ENCODE peak calls at places on chromosome 5, in ten cellular contexts. X is heart left ventricle; Z is lung; N is AG04450; R is naive thymus-derived CD4-positive, alpha-beta T cell; H is pancreas; J is right atrium auricular region; F is heart right ventricle; A is CD8-positive, alpha-beta T cell; P is RWPE2. U is an unnamed sample.
A peak's percentile ranks its signal among the peaks of the same experiment; 100 is the strongest.

GRCh38 chr5:36298546-36298945 is 3.2 kb downstream of the RANBP3L start:
- DNase-seq in X (no peak), Z (no peak), N (no peak), R (no peak), H (no peak), J (no peak), F (no peak), A (no peak), P (no peak), U (no peak)

GRCh38 chr5:171226096-171226495 is 83.0 kb upstream of the TLX3 start:
- DNase-seq in X (no peak), Z (no peak), N (no peak), R (no peak), H (no peak), J (no peak), F (no peak), A (no peak), P (no peak), U (no peak)

GRCh38 chr5:43772601-43773031 is 169.6 kb downstream of the NNT start:
- DNase-seq in X (no peak), Z (no peak), N (no peak), R (no peak), H (no peak), J (no peak), F (no peak), A (no peak), P (no peak), U (no peak)

GRCh38 chr5:160542281-160542680 is 120.6 kb downstream of the PTTG1 start:
- DNase-seq in X (no peak), Z (no peak), N (no peak), R (no peak), H (no peak), J (no peak), F (no peak), A (no peak), P (no peak), U (no peak)

GRCh38 chr5:87746341-87746740 is 333.6 kb upstream of the CCNH start:
- DNase-seq in X (no peak), Z (no peak), N (no peak), R (no peak), H (no peak), J (no peak), F (no peak), A (no peak), P (no peak), U (no peak)

GRCh38 chr5:111069839-111070238 is 1.7 kb upstream of the TSLP start:
- DNase-seq in X (no peak), Z (no peak), N (peak; percentile 59), R (no peak), H (no peak), J (no peak), F (no peak), A (no peak), P (no peak), U (no peak)

GRCh38 chr5:168477060-168477459 is 9.2 kb upstream of the RARS1 start:
- DNase-seq in X (no peak), Z (no peak), N (peak; percentile 33), R (no peak), H (no peak), J (no peak), F (no peak), A (no peak), P (no peak), U (no peak)

GRCh38 chr5:151448038-151448985 is 909 bp downstream of the SLC36A1 start:
- DNase-seq in X (no peak), Z (no peak), N (no peak), R (no peak), H (peak; percentile 63), J (no peak), F (peak; percentile 5), A (no peak), P (no peak), U (peak; percentile 22)

GRCh38 chr5:66144799-66145390 is 795 bp downstream of the SREK1 start:
- DNase-seq in X (no peak), Z (no peak), N (peak; percentile 10), R (no peak), H (no peak), J (no peak), F (no peak), A (no peak), P (no peak), U (no peak)

GRCh38 chr5:173499471-173500212 is 116.8 kb downstream of the BOD1 start:
- DNase-seq in X (no peak), Z (no peak), N (no peak), R (no peak), H (peak; percentile 85), J (peak; percentile 73), F (no peak), A (no peak), P (no peak), U (no peak)

GRCh38 chr5:32507738-32508434 is 63.3 kb upstream of the ZFR start:
- DNase-seq in X (no peak), Z (no peak), N (no peak), R (no peak), H (no peak), J (no peak), F (no peak), A (no peak), P (no peak), U (no peak)

GRCh38 chr5:32506809-32507208 is 62.3 kb upstream of the ZFR start:
- DNase-seq in X (no peak), Z (no peak), N (no peak), R (no peak), H (no peak), J (no peak), F (no peak), A (no peak), P (peak; percentile 80), U (no peak)

GRCh38 chr5:32506251-32506661 is 61.7 kb upstream of the ZFR start:
- DNase-seq in X (peak; percentile 23), Z (no peak), N (no peak), R (no peak), H (no peak), J (no peak), F (peak; percentile 23), A (no peak), P (no peak), U (no peak)

GRCh38 chr5:32504923-32505596 is 60.5 kb upstream of the ZFR start:
- DNase-seq in X (peak; percentile 62), Z (no peak), N (peak; percentile 95), R (no peak), H (no peak), J (peak; percentile 71), F (peak; percentile 70), A (no peak), P (no peak), U (peak; percentile 13)

GRCh38 chr5:32505718-32506117 is 61.2 kb upstream of the ZFR start:
- DNase-seq in X (no peak), Z (no peak), N (no peak), R (no peak), H (no peak), J (no peak), F (no peak), A (no peak), P (no peak), U (no peak)
- H3K27me3 ChIP-seq in X (no peaks in the 10 kb centered on the region), Z (no peaks in the 10 kb centered on the region), N (no peaks in the 10 kb centered on the region), R (no peaks in the 10 kb centered on the region), H (no peaks in the 10 kb centered on the region), J (no peaks in the 10 kb centered on the region), F (no peaks in the 10 kb centered on the region), A (no peaks in the 10 kb centered on the region), P (no peaks in the 10 kb centered on the region), U (no peaks in the 10 kb centered on the region)

DNA sequence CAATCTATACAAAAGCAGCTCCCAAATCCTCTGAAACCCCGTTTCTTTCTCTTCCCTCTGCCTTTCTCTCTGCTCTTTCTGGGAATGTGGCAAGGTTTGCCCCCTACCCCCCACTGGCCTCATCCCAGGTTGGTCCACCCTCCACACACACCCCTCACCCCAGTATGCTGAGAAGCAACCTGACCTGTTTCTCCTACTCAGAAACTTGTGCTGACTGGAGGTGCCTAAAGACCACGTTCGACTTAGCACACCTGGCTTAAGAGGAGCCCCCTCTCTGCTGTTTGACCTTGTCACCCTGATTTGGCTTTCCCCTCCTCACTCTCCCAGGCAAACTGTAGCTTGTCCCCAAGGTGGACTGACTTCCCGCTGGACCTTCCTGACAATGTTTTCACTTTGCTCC is 1.1 kb upstream of the SEPTIN8 start:
- DNase-seq in X (no peak), Z (no peak), N (no peak), R (no peak), H (no peak), J (no peak), F (no peak), A (no peak), P (no peak), U (no peak)
- H3K4me3 ChIP-seq in X (peak overlapping the region; percentile 97), Z (no peak overlapping the region), N (peak overlapping the region; percentile 79), R (no peak overlapping the region), H (peak overlapping the region; percentile 92), J (peak overlapping the region; percentile 83), F (no peak overlapping the region), A (no peak overlapping the region), P (peak overlapping the region; percentile 93), U (peak overlapping the region; percentile 85)

DNA sequence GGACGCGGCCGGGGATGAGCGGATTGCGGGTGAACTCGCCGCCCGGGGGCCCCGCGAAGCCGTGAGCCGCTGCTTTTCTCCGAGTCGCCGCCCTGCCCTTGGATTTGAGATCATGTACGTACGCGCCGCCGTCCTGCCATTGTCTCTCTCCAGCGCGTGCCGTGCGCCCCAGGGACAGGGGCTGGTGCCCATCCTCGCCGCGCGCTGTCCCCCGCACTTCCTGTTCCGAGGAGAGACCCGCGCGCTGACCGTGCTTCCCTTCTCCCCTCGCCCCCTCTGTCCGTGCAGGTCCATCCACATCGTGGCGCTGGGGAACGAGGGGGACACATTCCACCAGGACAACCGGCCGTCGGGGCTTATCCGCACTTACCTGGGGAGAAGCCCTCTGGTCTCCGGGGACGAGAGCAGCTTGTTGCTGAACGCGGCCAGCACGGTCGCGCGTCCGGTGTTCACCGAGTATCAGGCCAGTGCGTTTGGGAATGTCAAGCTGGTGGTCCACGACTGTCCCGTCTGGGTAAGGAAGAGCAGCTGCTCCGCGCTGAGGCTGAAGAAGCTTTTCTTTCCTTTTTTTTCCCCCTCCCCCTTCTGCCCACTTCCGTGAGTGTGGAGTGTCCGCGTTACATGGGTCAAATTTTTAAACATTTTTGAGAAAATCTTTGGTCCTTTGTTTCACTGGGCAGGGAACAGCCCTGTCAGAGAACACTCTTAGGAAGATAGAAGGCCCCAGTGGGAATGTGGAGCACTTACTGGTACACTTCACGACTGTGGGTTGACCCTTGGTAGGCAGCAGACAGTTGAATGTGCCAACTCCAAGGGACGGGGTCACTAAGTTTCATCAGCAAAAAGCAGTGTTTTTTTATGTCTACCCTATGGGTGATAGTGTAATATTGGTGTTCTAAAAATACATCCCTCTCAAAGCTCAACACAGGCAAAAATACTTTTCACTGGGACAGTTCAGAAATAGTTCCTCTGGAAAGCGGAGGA is 727 bp downstream of the RHOBTB3 start:
- DNase-seq in X (peak; percentile 49), Z (no peak), N (no peak), R (peak; percentile 16), H (peak; percentile 84), J (no peak), F (peak; percentile 46), A (no peak), P (peak; percentile 70), U (peak; percentile 29)
- H3K27me3 ChIP-seq in X (no peaks in the 10 kb centered on the region), Z (no peaks in the 10 kb centered on the region), N (no peaks in the 10 kb centered on the region), R (peaks cover 4% of the 10 kb centered on the region), H (no peaks in the 10 kb centered on the region), J (no peaks in the 10 kb centered on the region), F (no peaks in the 10 kb centered on the region), A (peaks cover 12% of the 10 kb centered on the region), P (no peaks in the 10 kb centered on the region), U (no peaks in the 10 kb centered on the region)

DNA sequence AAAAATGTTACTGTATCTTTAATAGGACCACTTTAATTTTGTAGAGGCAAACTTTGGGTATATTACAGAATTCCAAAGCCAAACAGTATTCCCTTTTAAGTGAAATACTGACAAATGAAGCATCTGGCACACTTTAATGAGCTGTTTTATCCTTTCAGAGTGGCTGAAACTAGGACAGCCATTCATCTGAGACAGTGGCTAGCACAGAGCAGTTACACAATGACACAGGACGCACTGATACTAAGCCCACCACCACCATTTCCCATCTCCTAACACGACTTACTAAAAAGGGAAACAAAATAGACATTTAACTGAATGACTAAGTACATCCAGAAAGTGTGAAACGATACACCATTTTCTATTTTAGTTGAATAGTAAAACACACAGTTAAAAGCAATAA is 120.4 kb upstream of the RETREG1 start:
- DNase-seq in X (no peak), Z (no peak), N (no peak), R (no peak), H (no peak), J (no peak), F (no peak), A (no peak), P (no peak), U (no peak)
- H3K4me3 ChIP-seq in X (no peak overlapping the region), Z (no peak overlapping the region), N (no peak overlapping the region), R (no peak overlapping the region), H (no peak overlapping the region), J (no peak overlapping the region), F (no peak overlapping the region), A (no peak overlapping the region), P (no peak overlapping the region), U (no peak overlapping the region)